ENCODE peak calls at places on chromosome 1, in four cellular contexts. S, H, V and A are unnamed samples.

GRCh38 chr1:22339237-22339636 is 112.4 kb upstream of the ZBTB40 start:
- DNase-seq in V (no peak), S (no peak), H (no peak), A (no peak)

GRCh38 chr1:22252902-22253790 is 110.2 kb upstream of the WNT4 start:
- DNase-seq in S (no peak), H (no peak), V (no peak), A (no peak)

GRCh38 chr1:166166701-166167394 is at the start of gene FAM78B:
- DNase-seq in H (peak), S (peak), V (peak), A (peak)

GRCh38 chr1:201396859-201397464 is 2.2 kb downstream of the LAD1 start:
- DNase-seq in V (no peak), S (no peak), H (no peak), A (no peak)

GRCh38 chr1:81717230-81717629 is 83.5 kb upstream of the ADGRL2 start:
- DNase-seq in V (no peak), H (no peak), S (no peak), A (no peak)

GRCh38 chr1:209893751-209894150 is 44.3 kb upstream of the SYT14 start:
- DNase-seq in V (no peak), H (no peak), S (no peak), A (no peak)

GRCh38 chr1:27192039-27192529 is 37.2 kb upstream of the SLC9A1 start:
- DNase-seq in S (no peak), V (no peak), H (no peak), A (no peak)

GRCh38 chr1:88683516-88683847 is 591 bp upstream of the PKN2 start:
- DNase-seq in S (no peak), V (no peak), H (no peak), A (no peak)

GRCh38 chr1:7224644-7225043 is 439.4 kb downstream of the CAMTA1 start:
- DNase-seq in H (peak), V (no peak), S (no peak), A (no peak)